ENCODE peak calls at places on chromosomes 12 and 14, in six cellular contexts. One of them, this sample, is unnamed. For H3K36me3, the result is how much of the 10 kb centered on the place peaks cover.

GRCh38 chr14:58238252-58239247 is 6.1 kb upstream of the PSMA3 start:
- DNase-seq in right lobe of liver: no peak
- DNase-seq in heart left ventricle: no peak
- DNase-seq in GM23248: peak
- DNase-seq in left ventricle myocardium inferior: no peak
- DNase-seq in PC-3: no peak
- DNase-seq in this sample: peak

GRCh38 chr12:19236656-19237055 is 107.1 kb downstream of the PLEKHA5 start:
- DNase-seq in GM23248: peak
- DNase-seq in right lobe of liver: no peak
- DNase-seq in PC-3: no peak
- DNase-seq in left ventricle myocardium inferior: no peak
- DNase-seq in heart left ventricle: no peak
- DNase-seq in this sample: no peak

GRCh38 chr12:47017901-47018479 is 61.4 kb upstream of the PCED1B start:
- DNase-seq in left ventricle myocardium inferior: no peak
- DNase-seq in PC-3: peak
- DNase-seq in heart left ventricle: no peak
- DNase-seq in right lobe of liver: no peak
- DNase-seq in GM23248: peak
- DNase-seq in this sample: no peak

GRCh38 chr12:91990525-91990924 is 155.1 kb downstream of the BTG1 start:
- DNase-seq in heart left ventricle: no peak
- DNase-seq in left ventricle myocardium inferior: no peak
- DNase-seq in right lobe of liver: no peak
- DNase-seq in PC-3: no peak
- DNase-seq in GM23248: no peak
- DNase-seq in this sample: no peak

GRCh38 chr12:111024205-111024794 is 103.9 kb upstream of the MYL2 start:
- DNase-seq in right lobe of liver: peak
- DNase-seq in left ventricle myocardium inferior: peak
- DNase-seq in PC-3: peak
- DNase-seq in heart left ventricle: peak
- DNase-seq in GM23248: peak
- DNase-seq in this sample: no peak

GRCh38 chr14:74737753-74738325 is 24.9 kb downstream of the FCF1 start:
- DNase-seq in heart left ventricle: no peak
- DNase-seq in PC-3: no peak
- DNase-seq in GM23248: peak
- DNase-seq in right lobe of liver: no peak
- DNase-seq in left ventricle myocardium inferior: no peak
- DNase-seq in this sample: no peak

GRCh38 chr12:131390408-131391100 is 320.3 kb upstream of the SFSWAP start:
- DNase-seq in heart left ventricle: no peak
- DNase-seq in GM23248: peak
- DNase-seq in PC-3: peak
- DNase-seq in left ventricle myocardium inferior: no peak
- DNase-seq in right lobe of liver: no peak
- DNase-seq in this sample: no peak

GRCh38 chr12:34166427-34167060 is 144.2 kb downstream of the ALG10 start:
- DNase-seq in left ventricle myocardium inferior: no peak
- DNase-seq in right lobe of liver: no peak
- DNase-seq in heart left ventricle: peak
- DNase-seq in GM23248: no peak
- DNase-seq in PC-3: no peak
- DNase-seq in this sample: no peak

GRCh38 chr14:90276627-90277367 is 20.4 kb downstream of the PSMC1 start:
- DNase-seq in heart left ventricle: no peak
- DNase-seq in right lobe of liver: peak
- DNase-seq in left ventricle myocardium inferior: no peak
- DNase-seq in PC-3: peak
- DNase-seq in GM23248: peak
- DNase-seq in this sample: no peak

GRCh38 chr12:100534625-100535227 is 38.8 kb upstream of the GAS2L3 start:
- DNase-seq in right lobe of liver: peak
- DNase-seq in PC-3: no peak
- DNase-seq in GM23248: no peak
- DNase-seq in heart left ventricle: no peak
- DNase-seq in left ventricle myocardium inferior: no peak
- DNase-seq in this sample: peak

GRCh38 chr12:80470403-80470802 is 26.4 kb downstream of the PTPRQ start:
- DNase-seq in left ventricle myocardium inferior: no peak
- DNase-seq in PC-3: no peak
- DNase-seq in GM23248: no peak
- DNase-seq in heart left ventricle: no peak
- DNase-seq in right lobe of liver: no peak
- DNase-seq in this sample: no peak

GRCh38 chr14:102951799-102952198 is 29.3 kb downstream of the AMN start:
- DNase-seq in left ventricle myocardium inferior: no peak
- DNase-seq in GM23248: no peak
- DNase-seq in PC-3: no peak
- DNase-seq in right lobe of liver: no peak
- DNase-seq in heart left ventricle: no peak
- DNase-seq in this sample: no peak

GRCh38 chr14:78401866-78402265 is 231.7 kb downstream of the NRXN3 start:
- DNase-seq in PC-3: no peak
- DNase-seq in left ventricle myocardium inferior: no peak
- DNase-seq in GM23248: peak
- DNase-seq in right lobe of liver: no peak
- DNase-seq in heart left ventricle: no peak
- DNase-seq in this sample: no peak

GRCh38 chr12:26285401-26285800 is 90.0 kb downstream of the SSPN start:
- DNase-seq in left ventricle myocardium inferior: no peak
- DNase-seq in right lobe of liver: no peak
- DNase-seq in GM23248: no peak
- DNase-seq in PC-3: no peak
- DNase-seq in heart left ventricle: no peak
- DNase-seq in this sample: no peak

GRCh38 chr14:46245281-46245680 is 406.3 kb downstream of the RPL10L start:
- DNase-seq in heart left ventricle: no peak
- DNase-seq in right lobe of liver: no peak
- DNase-seq in PC-3: no peak
- DNase-seq in GM23248: no peak
- DNase-seq in left ventricle myocardium inferior: no peak
- DNase-seq in this sample: no peak

GRCh38 chr14:65849558-65849957 is 437.0 kb downstream of the FUT8 start:
- DNase-seq in GM23248: no peak
- DNase-seq in PC-3: no peak
- DNase-seq in left ventricle myocardium inferior: no peak
- DNase-seq in right lobe of liver: no peak
- DNase-seq in heart left ventricle: no peak
- DNase-seq in this sample: no peak

GRCh38 chr14:91466192-91466591 is 43.9 kb downstream of the PPP4R3A start:
- DNase-seq in PC-3: no peak
- DNase-seq in left ventricle myocardium inferior: no peak
- DNase-seq in GM23248: no peak
- DNase-seq in right lobe of liver: no peak
- DNase-seq in heart left ventricle: no peak
- DNase-seq in this sample: no peak
- H3K36me3 ChIP-seq in PC-3: half or more
- H3K36me3 ChIP-seq in left ventricle myocardium inferior: half or more
- H3K36me3 ChIP-seq in GM23248: half or more
- H3K36me3 ChIP-seq in right lobe of liver: under half
- H3K36me3 ChIP-seq in heart left ventricle: half or more
- H3K36me3 ChIP-seq in this sample: under half

GRCh38 chr12:78684419-78684818 is 180.2 kb upstream of the SYT1 start:
- DNase-seq in right lobe of liver: no peak
- DNase-seq in heart left ventricle: no peak
- DNase-seq in PC-3: no peak
- DNase-seq in GM23248: no peak
- DNase-seq in left ventricle myocardium inferior: no peak
- DNase-seq in this sample: no peak
- H3K36me3 ChIP-seq in right lobe of liver: under half
- H3K36me3 ChIP-seq in heart left ventricle: under half
- H3K36me3 ChIP-seq in PC-3: under half
- H3K36me3 ChIP-seq in GM23248: under half
- H3K36me3 ChIP-seq in left ventricle myocardium inferior: under half
- H3K36me3 ChIP-seq in this sample: under half

GRCh38 chr12:126895946-126896520 is 1370.9 kb upstream of the TMEM132C start:
- DNase-seq in right lobe of liver: no peak
- DNase-seq in PC-3: no peak
- DNase-seq in GM23248: no peak
- DNase-seq in heart left ventricle: no peak
- DNase-seq in left ventricle myocardium inferior: no peak
- DNase-seq in this sample: no peak

GRCh38 chr12:126898562-126898961 is 1368.4 kb upstream of the TMEM132C start:
- DNase-seq in PC-3: no peak
- DNase-seq in left ventricle myocardium inferior: no peak
- DNase-seq in heart left ventricle: no peak
- DNase-seq in right lobe of liver: no peak
- DNase-seq in GM23248: no peak
- DNase-seq in this sample: no peak

GRCh38 chr12:126897102-126897501 is 1369.9 kb upstream of the TMEM132C start:
- DNase-seq in right lobe of liver: no peak
- DNase-seq in GM23248: no peak
- DNase-seq in heart left ventricle: no peak
- DNase-seq in PC-3: no peak
- DNase-seq in left ventricle myocardium inferior: no peak
- DNase-seq in this sample: no peak

GRCh38 chr12:126903180-126903876 is 1363.6 kb upstream of the TMEM132C start:
- DNase-seq in PC-3: no peak
- DNase-seq in right lobe of liver: no peak
- DNase-seq in heart left ventricle: no peak
- DNase-seq in left ventricle myocardium inferior: no peak
- DNase-seq in GM23248: no peak
- DNase-seq in this sample: no peak

GRCh38 chr12:126899926-126900792 is 1366.8 kb upstream of the TMEM132C start:
- DNase-seq in GM23248: no peak
- DNase-seq in right lobe of liver: no peak
- DNase-seq in PC-3: no peak
- DNase-seq in heart left ventricle: no peak
- DNase-seq in left ventricle myocardium inferior: no peak
- DNase-seq in this sample: no peak
- H3K36me3 ChIP-seq in GM23248: under half
- H3K36me3 ChIP-seq in right lobe of liver: under half
- H3K36me3 ChIP-seq in PC-3: under half
- H3K36me3 ChIP-seq in heart left ventricle: under half
- H3K36me3 ChIP-seq in left ventricle myocardium inferior: under half
- H3K36me3 ChIP-seq in this sample: under half

DNA sequence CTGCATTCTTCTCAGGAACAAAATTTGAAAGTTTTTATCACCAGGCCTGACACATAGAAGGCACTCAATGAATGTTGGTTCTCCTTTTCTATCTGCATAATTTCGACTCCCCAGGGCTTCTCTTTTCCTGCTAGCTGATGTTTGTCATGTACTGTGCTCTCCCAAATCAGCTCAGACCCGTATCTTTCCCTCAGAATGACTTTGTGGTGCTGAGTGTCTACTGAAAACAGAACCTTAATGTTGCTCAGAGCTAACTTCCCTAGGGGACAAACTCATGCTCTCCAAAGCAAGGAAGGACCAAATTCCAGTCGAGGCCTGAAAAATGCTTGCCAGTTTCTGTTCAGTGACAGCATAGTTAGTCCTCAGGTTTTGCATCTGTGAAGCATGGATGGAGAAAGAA is 1.9 kb downstream of the ARHGDIB start:
- DNase-seq in GM23248: no peak
- DNase-seq in left ventricle myocardium inferior: no peak
- DNase-seq in right lobe of liver: no peak
- DNase-seq in heart left ventricle: no peak
- DNase-seq in PC-3: no peak
- DNase-seq in this sample: no peak
- H3K36me3 ChIP-seq in GM23248: under half
- H3K36me3 ChIP-seq in left ventricle myocardium inferior: under half
- H3K36me3 ChIP-seq in right lobe of liver: under half
- H3K36me3 ChIP-seq in heart left ventricle: under half
- H3K36me3 ChIP-seq in PC-3: under half
- H3K36me3 ChIP-seq in this sample: under half

GRCh38 chr12:49566361-49566760 is 1.6 kb downstream of the MCRS1 start:
- DNase-seq in heart left ventricle: no peak
- DNase-seq in right lobe of liver: no peak
- DNase-seq in left ventricle myocardium inferior: no peak
- DNase-seq in PC-3: no peak
- DNase-seq in GM23248: no peak
- DNase-seq in this sample: no peak

GRCh38 chr12:49567302-49567610 is 686 bp downstream of the MCRS1 start:
- DNase-seq in PC-3: no peak
- DNase-seq in right lobe of liver: no peak
- DNase-seq in left ventricle myocardium inferior: no peak
- DNase-seq in GM23248: no peak
- DNase-seq in heart left ventricle: no peak
- DNase-seq in this sample: no peak

GRCh38 chr12:49564241-49565118 is 3.5 kb downstream of the MCRS1 start:
- DNase-seq in PC-3: no peak
- DNase-seq in heart left ventricle: no peak
- DNase-seq in right lobe of liver: no peak
- DNase-seq in left ventricle myocardium inferior: peak
- DNase-seq in GM23248: no peak
- DNase-seq in this sample: no peak

GRCh38 chr12:49565956-49566265 is 2.0 kb downstream of the MCRS1 start:
- DNase-seq in PC-3: no peak
- DNase-seq in GM23248: no peak
- DNase-seq in heart left ventricle: no peak
- DNase-seq in right lobe of liver: no peak
- DNase-seq in left ventricle myocardium inferior: no peak
- DNase-seq in this sample: no peak

DNA sequence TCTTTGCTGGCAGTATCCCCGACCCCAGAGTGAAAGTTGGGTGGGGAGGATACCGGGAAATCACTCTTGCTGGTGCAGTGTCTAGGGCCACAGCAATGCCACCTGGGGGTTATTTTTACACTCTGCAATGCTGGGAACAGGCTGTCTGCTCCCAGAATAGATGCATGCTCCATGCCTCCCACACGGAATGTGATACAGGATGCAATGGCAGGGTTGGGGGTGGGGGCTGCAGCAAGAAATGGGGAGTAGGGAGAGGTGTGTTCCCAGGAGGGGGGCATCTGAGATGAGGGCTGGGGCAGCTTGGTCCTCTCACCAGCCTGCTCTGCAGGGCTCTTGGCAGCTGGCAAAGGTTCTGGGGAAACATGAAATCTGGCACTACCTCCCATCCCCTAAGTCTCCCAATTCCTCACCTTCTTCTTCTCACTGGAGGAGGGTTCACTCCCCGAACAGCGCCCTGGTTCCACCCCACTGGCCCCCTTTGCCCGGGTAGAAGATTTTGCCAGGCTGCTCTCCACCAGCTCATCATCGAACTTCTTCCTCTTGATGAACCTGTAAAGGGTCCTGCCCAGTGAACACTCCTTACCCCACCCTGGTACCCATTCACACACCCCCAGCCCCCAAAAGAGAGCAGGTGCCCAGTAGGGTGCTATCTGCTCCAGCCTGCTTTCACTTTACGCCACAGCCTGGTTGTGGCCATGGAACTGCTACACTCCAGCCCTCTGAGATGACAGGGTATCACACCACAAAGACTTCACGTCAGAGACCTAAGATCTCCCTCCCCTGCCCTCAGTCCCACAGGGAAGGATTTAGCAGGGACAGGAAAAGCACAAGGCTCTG is 2.6 kb downstream of the MCRS1 start:
- DNase-seq in left ventricle myocardium inferior: peak
- DNase-seq in PC-3: no peak
- DNase-seq in right lobe of liver: no peak
- DNase-seq in GM23248: no peak
- DNase-seq in heart left ventricle: no peak
- DNase-seq in this sample: no peak
- H3K36me3 ChIP-seq in left ventricle myocardium inferior: half or more
- H3K36me3 ChIP-seq in PC-3: under half
- H3K36me3 ChIP-seq in right lobe of liver: under half
- H3K36me3 ChIP-seq in GM23248: under half
- H3K36me3 ChIP-seq in heart left ventricle: under half
- H3K36me3 ChIP-seq in this sample: under half